ENCODE peak calls at places on chromosomes 13 and 19, in four cellular contexts. I is PC-3, T is HCT116, J is GM23248. U is an unnamed sample.

GRCh38 chr19:46056536-46056935 is 15.7 kb upstream of the IGFL4 start:
- DNase-seq in J (no peak), T (no peak), I (no peak), U (no peak)

GRCh38 chr19:39413269-39413902 is 917 bp downstream of the PLEKHG2 start:
- DNase-seq in T (no peak), I (no peak), J (peak), U (peak)

GRCh38 chr13:72050251-72050650 is 183.2 kb upstream of the DACH1 start:
- DNase-seq in J (no peak), I (no peak), T (no peak), U (no peak)

GRCh38 chr19:58305932-58306323 is 751 bp downstream of the ERVK3-1 start:
- DNase-seq in T (no peak), J (peak), I (no peak), U (peak)

GRCh38 chr13:110301606-110302131 is 5.3 kb downstream of the COL4A1 start:
- DNase-seq in J (peak), I (no peak), T (no peak), U (peak)

GRCh38 chr13:101115762-101116161 is 300.5 kb downstream of the NALCN start:
- DNase-seq in J (peak), T (no peak), I (peak), U (peak)

GRCh38 chr19:36524617-36525016 is 3.5 kb downstream of the ZNF260 start:
- DNase-seq in T (no peak), I (no peak), J (no peak), U (no peak)

GRCh38 chr19:19480688-19481087 is 34.7 kb downstream of the TSSK6 start:
- DNase-seq in I (no peak), T (no peak), J (no peak), U (no peak)

GRCh38 chr19:1837625-1838105 is 10.6 kb downstream of the REXO1 start:
- DNase-seq in I (peak), J (peak), T (no peak), U (peak)

GRCh38 chr19:10155834-10156233 is 36.1 kb upstream of the EIF3G start:
- DNase-seq in I (peak), J (peak), T (no peak), U (no peak)

GRCh38 chr19:55635856-55636440 is 4.9 kb upstream of the ZNF580 start:
- DNase-seq in I (no peak), J (peak), T (no peak), U (no peak)

GRCh38 chr19:47035495-47036232 is 12.8 kb downstream of the TMEM160 start:
- DNase-seq in J (peak), I (peak), T (peak), U (peak)

GRCh38 chr19:50972795-50973376 is 3.5 kb upstream of the KLK6 start:
- DNase-seq in T (peak), I (peak), J (no peak), U (no peak)

GRCh38 chr19:15934332-15935078 is at the start of gene CYP4F11:
- DNase-seq in T (peak), I (peak), J (no peak), U (no peak)

GRCh38 chr19:30165228-30165813 is 206.9 kb upstream of the ZNF536 start:
- DNase-seq in I (no peak), T (no peak), J (no peak), U (no peak)

GRCh38 chr19:4730740-4731171 is 7.1 kb upstream of the DPP9 start:
- DNase-seq in I (peak), T (peak), J (peak), U (no peak)

GRCh38 chr13:44756411-44756810 is 180.3 kb upstream of the TSC22D1 start:
- DNase-seq in T (no peak), J (no peak), I (no peak), U (no peak)

GRCh38 chr19:7199613-7200533 is 94.3 kb downstream of the INSR start:
- DNase-seq in T (peak), J (no peak), I (no peak), U (peak)

GRCh38 chr19:38744906-38745305 is 632 bp upstream of the CAPN12 start:
- DNase-seq in J (no peak), I (no peak), T (no peak), U (no peak)

GRCh38 chr13:82747948-82748347 is 1134.3 kb downstream of the SLITRK1 start:
- DNase-seq in T (no peak), I (peak), J (peak), U (no peak)

GRCh38 chr13:94210826-94211225 is 268.7 kb downstream of the DCT start:
- DNase-seq in J (no peak), I (no peak), T (no peak), U (no peak)

GRCh38 chr13:102460806-102461205 is 59.0 kb upstream of the FGF14 start:
- DNase-seq in J (peak), I (no peak), T (no peak), U (no peak)

GRCh38 chr13:92838786-92839185 is 387.8 kb upstream of the GPC6 start:
- DNase-seq in T (no peak), J (peak), I (peak), U (no peak)

GRCh38 chr13:85771856-85772255 is 27.4 kb downstream of the SLITRK6 start:
- DNase-seq in J (no peak), T (no peak), I (no peak), U (no peak)

GRCh38 chr19:5627395-5627904 is 4.6 kb downstream of the SAFB start:
- DNase-seq in T (no peak), J (peak), I (no peak), U (no peak)

GRCh38 chr19:12721656-12722565 is 1.8 kb downstream of the TNPO2 start:
- DNase-seq in T (no peak), I (peak), J (peak), U (peak)

GRCh38 chr13:90201676-90202425 is 1145.6 kb upstream of the MIR17HG start:
- DNase-seq in I (no peak), J (peak), T (no peak), U (peak)

GRCh38 chr13:90205081-90205480 is 1142.4 kb upstream of the MIR17HG start:
- DNase-seq in I (no peak), J (no peak), T (no peak), U (no peak)

GRCh38 chr13:90201198-90201597 is 1146.3 kb upstream of the MIR17HG start:
- DNase-seq in T (no peak), J (peak), I (peak), U (peak)

GRCh38 chr13:90205911-90206310 is 1141.6 kb upstream of the MIR17HG start:
- DNase-seq in I (no peak), T (no peak), J (no peak), U (no peak)
- H3K27ac ChIP-seq in I (no peak), T (no peak), J (no peak), U (no peak)

GRCh38 chr13:23617551-23618014 is 47.4 kb downstream of the TNFRSF19 start:
- DNase-seq in I (no peak), J (peak), T (no peak), U (no peak)
- TF ChIP-seq EZH2phosphoT487 in I (no peak), J (no peak), T (no peak), U (no peak)

DNA sequence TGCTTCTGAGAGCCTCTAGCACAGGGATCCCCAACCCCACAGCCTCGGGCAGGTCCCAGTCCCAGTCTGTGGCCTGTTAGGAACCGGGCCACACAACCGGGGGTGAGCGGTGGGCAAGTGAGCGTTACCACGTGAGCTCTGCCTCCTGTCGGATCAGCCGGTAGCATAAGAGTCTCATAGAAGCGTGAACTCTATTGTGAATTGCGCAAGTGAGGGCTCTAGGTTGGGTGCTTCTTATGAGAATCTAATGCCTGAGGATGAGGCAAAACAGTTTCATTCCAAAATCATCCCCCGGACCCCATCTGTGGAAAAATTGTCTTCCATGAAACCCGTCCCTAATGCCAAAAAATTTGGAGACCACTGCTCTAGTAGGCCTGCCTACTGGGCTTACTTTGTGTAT is 87.0 kb upstream of the UBL3 start:
- DNase-seq in J (no peak), T (no peak), I (no peak), U (no peak)
- H3K27ac ChIP-seq in J (no peak), T (no peak), I (no peak), U (no peak)

GRCh38 chr19:738509-739128 is 12.3 kb upstream of the MISP start:
- DNase-seq in T (no peak), J (no peak), I (no peak), U (peak)

GRCh38 chr19:739998-740715 is 10.8 kb upstream of the MISP start:
- DNase-seq in J (no peak), T (no peak), I (no peak), U (no peak)

GRCh38 chr19:734716-735115 is 16.2 kb upstream of the MISP start:
- DNase-seq in J (no peak), T (no peak), I (no peak), U (no peak)

GRCh38 chr19:736125-736524 is 14.8 kb upstream of the MISP start:
- DNase-seq in I (no peak), T (no peak), J (no peak), U (no peak)

DNA sequence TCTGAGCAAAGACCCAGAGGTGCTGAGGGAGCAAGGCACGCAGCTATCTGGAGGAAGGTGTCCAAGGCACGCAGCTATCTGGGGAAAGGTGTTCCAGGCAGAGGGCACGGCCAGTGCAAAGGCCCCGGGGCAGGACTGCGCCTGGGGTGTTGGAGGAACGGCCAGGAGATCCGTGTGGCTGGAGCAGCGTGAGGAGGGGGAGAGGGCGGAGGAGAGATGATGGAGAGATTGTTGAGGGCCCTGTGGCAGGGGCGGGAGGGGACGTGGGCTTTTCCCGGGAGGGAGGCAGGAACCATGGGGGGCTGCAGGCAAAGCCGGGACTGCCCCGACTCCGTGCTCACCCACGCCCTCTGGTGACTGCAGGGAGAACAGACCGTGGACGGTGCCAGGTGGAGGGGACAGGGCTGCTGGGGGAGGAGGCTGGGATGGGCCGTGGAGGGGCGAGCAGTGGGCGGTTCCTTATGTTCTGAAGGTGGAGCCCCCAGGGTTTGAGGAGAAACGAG is 13.3 kb upstream of the MISP start:
- DNase-seq in I (peak), J (peak), T (no peak), U (peak)
- TF ChIP-seq EZH2phosphoT487 in I (no peak), J (no peak), T (no peak), U (no peak)

U was measured in hepatocyte.